ENCODE peak calls at places on chromosome 2, in eight cellular contexts. One of them, this sample, is unnamed.
A peak's percentile ranks its signal among the peaks of the same experiment; 100 is the strongest.

GRCh38 chr2:23235292-23235691 is 149.7 kb upstream of the KLHL29 start:
- DNase-seq in globus pallidus: no peak
- DNase-seq in AG04450: no peak
- DNase-seq in GM03348: peak; percentile 81
- DNase-seq in IMR-90: no peak
- DNase-seq in NCI-H2029: no peak
- DNase-seq in colonic mucosa: no peak
- DNase-seq in A172: peak; percentile 60
- DNase-seq in this sample: no peak

GRCh38 chr2:29323961-29324360 is 208.7 kb downstream of the CLIP4 start:
- DNase-seq in globus pallidus: no peak
- DNase-seq in AG04450: no peak
- DNase-seq in GM03348: peak; percentile 20
- DNase-seq in IMR-90: peak; percentile 9
- DNase-seq in NCI-H2029: peak; percentile 2
- DNase-seq in colonic mucosa: no peak
- DNase-seq in A172: no peak
- DNase-seq in this sample: no peak

GRCh38 chr2:11180653-11181052 is 25.4 kb downstream of the SLC66A3 start:
- DNase-seq in globus pallidus: no peak
- DNase-seq in AG04450: no peak
- DNase-seq in GM03348: no peak
- DNase-seq in IMR-90: no peak
- DNase-seq in NCI-H2029: no peak
- DNase-seq in colonic mucosa: no peak
- DNase-seq in A172: no peak
- DNase-seq in this sample: no peak

GRCh38 chr2:113246606-113247005 is 32.1 kb downstream of the PAX8 start:
- DNase-seq in globus pallidus: no peak
- DNase-seq in AG04450: no peak
- DNase-seq in GM03348: no peak
- DNase-seq in IMR-90: no peak
- DNase-seq in NCI-H2029: no peak
- DNase-seq in colonic mucosa: no peak
- DNase-seq in A172: no peak
- DNase-seq in this sample: no peak

GRCh38 chr2:98517636-98518035 is 73.0 kb downstream of the INPP4A start:
- DNase-seq in globus pallidus: no peak
- DNase-seq in AG04450: no peak
- DNase-seq in GM03348: no peak
- DNase-seq in IMR-90: no peak
- DNase-seq in NCI-H2029: no peak
- DNase-seq in colonic mucosa: no peak
- DNase-seq in A172: no peak
- DNase-seq in this sample: no peak

GRCh38 chr2:236965021-236965840 is 120.5 kb upstream of the COPS8 start:
- DNase-seq in globus pallidus: no peak
- DNase-seq in AG04450: no peak
- DNase-seq in GM03348: no peak
- DNase-seq in IMR-90: no peak
- DNase-seq in NCI-H2029: no peak
- DNase-seq in colonic mucosa: no peak
- DNase-seq in A172: no peak
- DNase-seq in this sample: no peak

GRCh38 chr2:240631561-240632290 is 6.4 kb downstream of the GPR35 start:
- DNase-seq in globus pallidus: no peak
- DNase-seq in AG04450: no peak
- DNase-seq in GM03348: no peak
- DNase-seq in IMR-90: no peak
- DNase-seq in NCI-H2029: no peak
- DNase-seq in colonic mucosa: no peak
- DNase-seq in A172: no peak
- DNase-seq in this sample: no peak

GRCh38 chr2:96163768-96164429 is 18.7 kb upstream of the DUSP2 start:
- DNase-seq in globus pallidus: no peak
- DNase-seq in AG04450: no peak
- DNase-seq in GM03348: peak; percentile 4
- DNase-seq in IMR-90: no peak
- DNase-seq in NCI-H2029: no peak
- DNase-seq in colonic mucosa: no peak
- DNase-seq in A172: no peak
- DNase-seq in this sample: no peak

GRCh38 chr2:37614061-37614802 is 57.2 kb downstream of the CDC42EP3 start:
- DNase-seq in globus pallidus: no peak
- DNase-seq in AG04450: peak; percentile 70
- DNase-seq in GM03348: peak; percentile 77
- DNase-seq in IMR-90: peak; percentile 95
- DNase-seq in NCI-H2029: no peak
- DNase-seq in colonic mucosa: no peak
- DNase-seq in A172: peak; percentile 81
- DNase-seq in this sample: no peak

GRCh38 chr2:240819404-240820013 is 510 bp downstream of the KIF1A start:
- DNase-seq in globus pallidus: no peak
- DNase-seq in AG04450: no peak
- DNase-seq in GM03348: no peak
- DNase-seq in IMR-90: no peak
- DNase-seq in NCI-H2029: peak; percentile 56
- DNase-seq in colonic mucosa: no peak
- DNase-seq in A172: no peak
- DNase-seq in this sample: no peak